ENCODE peak calls at places on chromosomes 1 and 21, in four cellular contexts. F, P, A and K are unnamed samples.

GRCh38 chr1:36212782-36213181 is 11.5 kb upstream of the THRAP3 start:
- DNase-seq in F (no peak), P (no peak), A (no peak), K (peak; percentile 51)

GRCh38 chr1:90798883-90799282 is 81.8 kb upstream of the BARHL2 start:
- DNase-seq in F (no peak), P (no peak), A (no peak), K (no peak)

GRCh38 chr1:38690790-38691189 is 168.8 kb downstream of the RRAGC start:
- DNase-seq in F (no peak), P (no peak), A (no peak), K (peak; percentile 3)

GRCh38 chr1:246923482-246923881 is 8.3 kb downstream of the AHCTF1 start:
- DNase-seq in F (no peak), P (no peak), A (no peak), K (no peak)

GRCh38 chr21:41957991-41958766 is 4.4 kb upstream of the C2CD2 start:
- DNase-seq in F (peak; percentile 99), P (peak; percentile 75), A (no peak), K (peak; percentile 93)

GRCh38 chr1:43414634-43415223 is 25.0 kb downstream of the SZT2 start:
- DNase-seq in F (peak; percentile 75), P (peak; percentile 89), A (peak; percentile 40), K (peak; percentile 54)

GRCh38 chr1:42788021-42788420 is 3.2 kb downstream of the TMEM269 start:
- DNase-seq in F (no peak), P (no peak), A (no peak), K (no peak)

GRCh38 chr1:35748326-35748725 is 21.5 kb downstream of the CLSPN start:
- DNase-seq in F (peak; percentile 9), P (no peak), A (no peak), K (no peak)

GRCh38 chr1:147627435-147628110 is 42.8 kb downstream of the ACP6 start:
- DNase-seq in F (peak; percentile 72), P (peak; percentile 56), A (peak; percentile 82), K (peak; percentile 58)

GRCh38 chr1:203346060-203346754 is 4.7 kb downstream of the FMOD start:
- DNase-seq in F (no peak), P (peak; percentile 83), A (no peak), K (peak; percentile 42)

GRCh38 chr1:160070243-160071163 is 543 bp upstream of the KCNJ10 start:
- DNase-seq in F (peak; percentile 59), P (peak; percentile 91), A (peak; percentile 76), K (peak; percentile 67)

GRCh38 chr21:37916795-37917142 is 512 bp upstream of the KCNJ6 start:
- DNase-seq in F (no peak), P (peak; percentile 76), A (no peak), K (no peak)

GRCh38 chr1:175015243-175015642 is 8.0 kb downstream of the MRPS14 start:
- DNase-seq in F (no peak), P (no peak), A (no peak), K (peak; percentile 89)

GRCh38 chr1:157580179-157580827 is 17.6 kb downstream of the FCRL4 start:
- DNase-seq in F (peak; percentile 90), P (peak; percentile 85), A (peak; percentile 64), K (peak; percentile 59)

GRCh38 chr1:176878750-176879536 is 285.6 kb downstream of the ASTN1 start:
- DNase-seq in F (no peak), P (peak; percentile 75), A (no peak), K (no peak)

GRCh38 chr1:169595764-169596711 is 9.8 kb upstream of the F5 start:
- DNase-seq in F (peak; percentile 67), P (peak; percentile 83), A (no peak), K (peak; percentile 39)

GRCh38 chr1:202146279-202146678 is 1.7 kb upstream of the ARL8A start:
- DNase-seq in F (no peak), P (no peak), A (no peak), K (no peak)

GRCh38 chr1:89962742-89963075 is 32.2 kb upstream of the ZNF326 start:
- DNase-seq in F (no peak), P (no peak), A (no peak), K (peak; percentile 48)

GRCh38 chr1:166464333-166464732 is 297.5 kb upstream of the FAM78B start:
- DNase-seq in F (no peak), P (no peak), A (no peak), K (no peak)

GRCh38 chr1:36257375-36257767 is 33.1 kb downstream of the THRAP3 start:
- DNase-seq in F (peak; percentile 78), P (peak; percentile 71), A (peak; percentile 47), K (peak; percentile 18)

GRCh38 chr1:226069818-226070489 is 7.4 kb downstream of the H3-3A start:
- DNase-seq in F (no peak), P (no peak), A (no peak), K (no peak)